ENCODE peak calls at places on chromosomes 12 and 14, in ten cellular contexts. J is mucosa of gallbladder; Y is NCI-H226; U is NCI-H1105; E is ACHN; P is activated CD4-positive, alpha-beta T cell treated with anti-CD3 and anti-CD28 coated beads for 48 hours; A is stimulated activated CD8-positive, alpha-beta memory T cell treated with anti-CD3 and anti-CD28 coated beads, Interleukin-2, amount 100 ng/mL, for 1 hour; R is fibroblast of lung; F is K562; N is astrocyte of the spinal cord. K is an unnamed sample.

GRCh38 chr12:113136128-113136989 is 798 bp upstream of the RASAL1 start:
- DNase-seq in E (peak; percentile 90), N (no peak), F (no peak), A (no peak), U (no peak), P (peak; percentile 85), R (no peak), J (no peak), Y (peak; percentile 33), K (peak; percentile 88)

GRCh38 chr12:76158518-76159321 is 74.2 kb upstream of the NAP1L1 start:
- DNase-seq in J (peak; percentile 32), U (no peak), R (peak; percentile 64), Y (peak; percentile 42), P (peak; percentile 88), N (peak; percentile 81), A (peak; percentile 16), F (peak; percentile 76), E (peak; percentile 92), K (peak; percentile 91)

GRCh38 chr12:123150804-123151678 is at the start of gene PITPNM2:
- DNase-seq in U (peak; percentile 53), J (peak; percentile 42), P (peak; percentile 62), F (peak; percentile 84), A (peak; percentile 45), Y (peak; percentile 51), N (peak; percentile 46), R (peak; percentile 56), E (peak; percentile 81), K (peak; percentile 66)

GRCh38 chr14:24734917-24735500 is 101.0 kb upstream of the GZMB start:
- DNase-seq in F (peak; percentile 28), N (peak; percentile 52), P (peak; percentile 34), U (peak; percentile 71), Y (peak; percentile 30), A (peak; percentile 4), R (peak; percentile 82), E (peak; percentile 53), J (peak; percentile 60), K (peak; percentile 17)

GRCh38 chr12:53991077-53991460 is 6.1 kb downstream of the HOXC10 start:
- DNase-seq in R (no peak), E (no peak), P (no peak), J (no peak), A (no peak), U (no peak), N (no peak), F (no peak), Y (no peak), K (no peak)

GRCh38 chr14:35401853-35402252 is 2.7 kb downstream of the NFKBIA start:
- DNase-seq in Y (no peak), N (no peak), F (no peak), J (peak; percentile 21), A (no peak), E (no peak), R (peak; percentile 63), U (no peak), P (no peak), K (no peak)

GRCh38 chr12:124740691-124741137 is 123.0 kb downstream of the SCARB1 start:
- DNase-seq in R (no peak), J (no peak), N (no peak), A (no peak), F (peak; percentile 28), Y (no peak), U (no peak), E (peak; percentile 54), P (peak; percentile 45), K (peak; percentile 53)

GRCh38 chr14:60573943-60574496 is 65.1 kb downstream of the SIX6 start:
- DNase-seq in J (no peak), P (no peak), F (no peak), R (peak; percentile 73), A (no peak), U (no peak), Y (no peak), E (no peak), N (no peak), K (no peak)

GRCh38 chr12:132069336-132069985 is 74.7 kb downstream of the DDX51 start:
- DNase-seq in N (no peak), P (no peak), Y (no peak), F (no peak), J (no peak), U (no peak), R (no peak), E (no peak), A (no peak), K (no peak)

GRCh38 chr12:56661560-56661959 is 15.8 kb upstream of the ATP5F1B start:
- DNase-seq in U (no peak), P (no peak), Y (no peak), N (no peak), J (no peak), A (no peak), F (no peak), R (no peak), E (peak; percentile 27), K (peak; percentile 23)

GRCh38 chr14:35533357-35534129 is 421 bp upstream of the INSM2 start:
- DNase-seq in A (peak; percentile 30), F (peak; percentile 66), N (peak; percentile 45), U (peak; percentile 90), R (peak; percentile 33), P (peak; percentile 84), E (peak; percentile 67), Y (peak; percentile 72), J (peak; percentile 33), K (peak; percentile 71)

GRCh38 chr12:56676851-56677601 is 11.1 kb downstream of the PTGES3 start:
- DNase-seq in J (no peak), F (no peak), U (no peak), A (no peak), R (no peak), E (no peak), N (no peak), P (no peak), Y (no peak), K (no peak)

GRCh38 chr14:42994001-42994736 is 1387.5 kb downstream of the LRFN5 start:
- DNase-seq in J (no peak), E (no peak), Y (peak; percentile 93), R (peak; percentile 83), U (no peak), P (no peak), N (peak; percentile 88), A (no peak), F (no peak), K (no peak)

GRCh38 chr14:52313493-52313881 is 625 bp upstream of the PTGER2 start:
- DNase-seq in F (no peak), R (peak; percentile 61), U (no peak), J (no peak), Y (no peak), E (no peak), A (no peak), N (no peak), P (no peak), K (no peak)

K was measured in activated CD4-positive, alpha-beta memory T cell treated with anti-CD3 and anti-CD28 coated beads for 36 hours.